ENCODE peak calls at places on chromosomes 6 and 20, in seven cellular contexts. F, E, I, Q, M, C and N are unnamed samples.

GRCh38 chr20:1537731-1538058 is 19.8 kb downstream of the SIRPD start:
- DNase-seq in E (no peak), F (no peak), C (peak), M (no peak), I (no peak), Q (no peak), N (no peak)

GRCh38 chr6:157246048-157246630 is 77.2 kb downstream of the TMEM242 start:
- DNase-seq in C (no peak), E (no peak), Q (no peak), F (no peak), M (no peak), I (peak), N (no peak)

GRCh38 chr6:102126488-102126887 is 733.0 kb downstream of the GRIK2 start:
- DNase-seq in F (no peak), M (no peak), E (peak), I (no peak), Q (no peak), C (no peak), N (no peak)

GRCh38 chr20:59749293-59749680 is 144.9 kb downstream of the PHACTR3 start:
- DNase-seq in Q (no peak), I (no peak), F (no peak), C (no peak), E (no peak), M (peak), N (no peak)

GRCh38 chr6:54710430-54710829 is 136.1 kb upstream of the FAM83B start:
- DNase-seq in M (no peak), Q (no peak), C (no peak), E (no peak), F (no peak), I (no peak), N (no peak)

GRCh38 chr20:36927704-36928103 is 23.8 kb downstream of the SAMHD1 start:
- DNase-seq in M (no peak), E (no peak), F (no peak), I (peak), C (no peak), Q (no peak), N (no peak)

GRCh38 chr6:89131599-89131998 is 13.7 kb upstream of the SRSF12 start:
- DNase-seq in F (no peak), I (no peak), M (no peak), Q (no peak), C (no peak), E (no peak), N (no peak)

GRCh38 chr6:36222924-36223323 is 26.4 kb downstream of the BRPF3 start:
- DNase-seq in F (no peak), E (no peak), Q (no peak), I (peak), M (no peak), C (no peak), N (no peak)

GRCh38 chr20:45833883-45834796 is 541 bp downstream of the SNX21 start:
- DNase-seq in M (no peak), Q (peak), E (peak), C (peak), F (peak), I (peak), N (peak)

GRCh38 chr6:132669690-132670291 is 10.8 kb upstream of the TAAR1 start:
- DNase-seq in F (no peak), E (peak), Q (peak), C (peak), M (no peak), I (no peak), N (no peak)

GRCh38 chr6:137876547-137876946 is 9.5 kb downstream of the TNFAIP3 start:
- DNase-seq in M (no peak), F (no peak), C (no peak), Q (no peak), E (no peak), I (no peak), N (no peak)

GRCh38 chr20:49867453-49868215 is 47.7 kb downstream of the SPATA2 start:
- DNase-seq in E (no peak), C (no peak), I (no peak), M (no peak), Q (no peak), F (no peak), N (no peak)

GRCh38 chr6:110363748-110364147 is 5.6 kb upstream of the METTL24 start:
- DNase-seq in I (no peak), C (no peak), E (no peak), M (no peak), Q (no peak), F (no peak), N (no peak)

GRCh38 chr6:40587240-40588069 is at the start of gene LRFN2:
- DNase-seq in F (peak), Q (peak), I (peak), C (peak), E (peak), M (no peak), N (peak)

GRCh38 chr20:44656447-44656846 is 4.9 kb upstream of the ADA start:
- DNase-seq in F (no peak), M (no peak), E (no peak), C (no peak), Q (no peak), I (no peak), N (no peak)

GRCh38 chr6:61809004-61809595 is 476.9 kb downstream of the KHDRBS2 start:
- DNase-seq in E (peak), Q (peak), M (no peak), F (peak), C (peak), I (no peak), N (no peak)

GRCh38 chr6:130969807-130970491 is 93.1 kb downstream of the EPB41L2 start:
- DNase-seq in M (no peak), E (peak), C (peak), I (no peak), Q (no peak), F (no peak), N (no peak)